ENCODE peak calls at places on chromosomes 7 and 10, in five cellular contexts. B is kidney, X is tibial artery, V is ovary, P is psoas muscle. N is an unnamed sample.

GRCh38 chr10:53601260-53601875 is 828.8 kb upstream of the MBL2 start:
- DNase-seq in P (no peak), X (no peak), B (no peak), V (no peak), N (no peak)

GRCh38 chr10:75693453-75693852 is 262.0 kb downstream of the LRMDA start:
- DNase-seq in V (no peak), B (no peak), P (no peak), X (no peak), N (no peak)

GRCh38 chr7:155886391-155887173 is 74.3 kb upstream of the SHH start:
- DNase-seq in B (no peak), V (no peak), P (peak; percentile 42), X (no peak), N (no peak)

GRCh38 chr10:73810735-73811465 is 498 bp downstream of the NDST2 start:
- DNase-seq in P (peak; percentile 67), X (no peak), B (peak; percentile 89), V (peak; percentile 58), N (no peak)

GRCh38 chr10:112951349-112952281 is 1.6 kb downstream of the TCF7L2 start:
- DNase-seq in P (peak; percentile 84), V (peak; percentile 83), X (peak; percentile 69), B (peak; percentile 88), N (peak; percentile 73)

GRCh38 chr7:145050415-145050814 is 214.6 kb upstream of the TPK1 start:
- DNase-seq in X (no peak), P (no peak), B (no peak), V (no peak), N (no peak)

GRCh38 chr10:132957981-132958885 is 15.9 kb upstream of the CFAP46 start:
- DNase-seq in V (no peak), P (no peak), X (peak; percentile 15), B (no peak), N (no peak)

GRCh38 chr7:116671681-116672595 is at the start of gene MET:
- DNase-seq in B (peak; percentile 94), P (peak; percentile 91), V (peak; percentile 62), X (peak; percentile 70), N (peak; percentile 68)

GRCh38 chr10:99461230-99461629 is 30.8 kb upstream of the GOT1 start:
- DNase-seq in P (no peak), B (no peak), X (no peak), V (no peak), N (no peak)

GRCh38 chr10:843703-844102 is 87.8 kb downstream of the LARP4B start:
- DNase-seq in P (no peak), X (no peak), B (no peak), V (no peak), N (no peak)
- H3K36me3 ChIP-seq in P (peaks cover 62% of the 10 kb centered on the region), X (peaks cover 65% of the 10 kb centered on the region), B (peaks cover 22% of the 10 kb centered on the region), V (no peaks in the 10 kb centered on the region), N (peaks cover 48% of the 10 kb centered on the region)

GRCh38 chr7:52876402-52876801 is 159.0 kb upstream of the POM121L12 start:
- DNase-seq in P (no peak), X (no peak), V (no peak), B (no peak), N (no peak)
- H3K9me3 ChIP-seq in P (peaks cover 7% of the 10 kb centered on the region), X (no peaks in the 10 kb centered on the region), V (no peaks in the 10 kb centered on the region), B (no peaks in the 10 kb centered on the region), N (peaks cover 4% of the 10 kb centered on the region)

DNA sequence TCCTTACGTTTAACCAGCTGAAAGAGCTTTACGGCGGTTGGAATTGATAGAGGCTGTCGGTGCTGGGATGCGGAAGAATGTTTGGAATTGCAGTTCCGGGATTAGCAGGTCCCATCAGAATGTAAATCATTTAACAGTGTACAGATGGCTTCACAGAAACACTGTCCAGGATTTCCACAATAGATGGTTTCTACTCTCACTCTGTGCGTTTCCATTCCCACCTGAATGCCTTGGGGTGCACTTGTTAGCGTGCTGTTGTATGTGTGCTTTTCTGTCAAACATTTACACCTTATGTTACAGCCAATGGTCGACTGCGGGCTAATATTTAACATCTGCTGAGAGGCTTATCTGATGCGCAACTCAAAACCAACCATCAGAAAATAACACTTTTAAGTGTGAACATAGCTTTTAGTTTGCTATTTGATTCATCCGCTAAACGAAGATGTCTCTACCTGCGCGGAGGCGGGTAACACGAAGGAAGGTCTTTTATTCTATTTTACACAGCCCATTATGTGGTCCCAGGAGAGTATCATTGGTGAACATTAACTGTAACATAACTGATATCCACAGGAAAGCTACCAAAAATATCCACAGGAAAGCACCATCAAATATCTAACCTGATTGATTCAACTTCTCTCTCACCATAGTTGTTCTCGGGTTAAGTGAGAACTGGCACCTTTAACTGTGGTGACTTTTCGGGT is 179.0 kb downstream of the PRPF18 start:
- DNase-seq in P (no peak), B (no peak), X (no peak), V (no peak), N (no peak)
- H3K4me3 ChIP-seq in P (no peak overlapping the region), B (peak overlapping the region; percentile 56), X (no peak overlapping the region), V (no peak overlapping the region), N (no peak overlapping the region)

DNA sequence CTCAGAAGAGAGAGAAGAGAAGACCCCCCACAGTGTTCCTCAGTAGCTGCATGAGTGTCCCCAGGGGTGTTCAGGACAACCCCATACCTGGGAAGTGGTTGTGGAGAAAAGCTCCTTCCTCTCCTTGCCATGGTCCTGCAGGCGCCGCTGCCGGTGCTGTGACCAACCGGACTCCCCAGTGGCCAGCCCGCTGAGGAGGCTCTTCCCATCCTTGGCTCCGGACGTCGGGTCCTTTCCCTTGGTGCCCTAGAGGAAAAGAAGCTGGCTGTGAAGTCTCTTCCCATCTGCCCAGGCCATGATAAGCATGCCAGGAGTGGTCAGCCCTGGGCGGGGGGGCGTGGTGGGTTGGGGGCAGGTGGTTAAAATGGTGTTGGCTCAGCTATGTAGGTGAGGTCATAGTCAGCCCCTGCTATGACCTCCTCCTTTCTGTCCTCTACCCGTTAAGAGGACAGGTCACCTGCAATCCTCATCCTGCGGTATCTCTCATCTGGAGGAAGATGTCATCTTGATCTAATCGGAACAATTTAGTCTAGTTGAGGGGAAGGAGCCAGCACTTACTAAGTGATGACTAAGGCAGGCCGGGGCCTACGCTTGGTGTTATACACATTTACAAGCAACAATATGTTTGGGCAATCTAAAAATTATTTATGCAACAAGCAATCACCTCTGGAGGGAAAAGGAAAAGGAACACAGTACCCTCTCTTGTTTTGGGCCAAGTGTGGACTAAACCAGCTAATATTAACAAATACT is 13.2 kb downstream of the WDR91 start:
- DNase-seq in V (no peak), B (no peak), P (no peak), X (no peak), N (peak; percentile 23)
- H3K36me3 ChIP-seq in V (no peaks in the 10 kb centered on the region), B (peaks cover 38% of the 10 kb centered on the region), P (peaks cover 99% of the 10 kb centered on the region), X (peaks cover 91% of the 10 kb centered on the region), N (peaks cover 53% of the 10 kb centered on the region)